ENCODE peak calls at places on chromosomes 5 and 9, in five cellular contexts. Q, W, S, P and C are unnamed samples.

GRCh38 chr9:110058304-110058953 is 149.5 kb downstream of the C9orf152 start:
- DNase-seq in Q (no peak), W (peak), S (no peak), P (peak), C (peak)

GRCh38 chr5:175309218-175309617 is 134.8 kb downstream of the DRD1 start:
- DNase-seq in Q (no peak), W (no peak), S (no peak), P (no peak), C (no peak)

GRCh38 chr9:27421567-27421966 is 102.5 kb upstream of the IFNK start:
- DNase-seq in Q (no peak), W (no peak), S (no peak), P (no peak), C (no peak)

GRCh38 chr9:91992636-91993035 is 42.6 kb upstream of the ROR2 start:
- DNase-seq in Q (no peak), W (no peak), S (no peak), P (no peak), C (no peak)

GRCh38 chr5:62533597-62533996 is 45.0 kb upstream of the LRRC70 start:
- DNase-seq in Q (no peak), W (no peak), S (no peak), P (no peak), C (no peak)

GRCh38 chr9:87064311-87064710 is 117.0 kb upstream of the GAS1 start:
- DNase-seq in Q (no peak), W (no peak), S (no peak), P (no peak), C (no peak)

GRCh38 chr5:110377411-110378392 is 348.8 kb downstream of the TMEM232 start:
- DNase-seq in Q (no peak), W (no peak), S (no peak), P (no peak), C (no peak)

GRCh38 chr9:38058452-38059232 is 10.4 kb downstream of the SHB start:
- DNase-seq in Q (no peak), W (no peak), S (peak), P (no peak), C (no peak)

GRCh38 chr9:37156781-37157356 is 36.5 kb downstream of the ZCCHC7 start:
- DNase-seq in Q (no peak), W (no peak), S (no peak), P (no peak), C (no peak)

GRCh38 chr5:150022163-150022540 is 21.6 kb downstream of the HMGXB3 start:
- DNase-seq in Q (no peak), W (no peak), S (no peak), P (no peak), C (no peak)

GRCh38 chr5:157167219-157167621 is 1.2 kb upstream of the GARIN3 start:
- DNase-seq in Q (no peak), W (no peak), S (no peak), P (no peak), C (no peak)

GRCh38 chr5:62719061-62719730 is 140.6 kb downstream of the LRRC70 start:
- DNase-seq in Q (no peak), W (no peak), S (no peak), P (no peak), C (peak)

GRCh38 chr9:122040573-122041242 is 52.4 kb downstream of the TTLL11 start:
- DNase-seq in Q (no peak), W (no peak), S (no peak), P (no peak), C (no peak)

GRCh38 chr5:140842798-140843733 is 2.1 kb downstream of the PCDHA8 start:
- DNase-seq in Q (no peak), W (no peak), S (peak), P (no peak), C (no peak)

GRCh38 chr9:114349713-114350480 is 20.2 kb downstream of the ORM2 start:
- DNase-seq in Q (no peak), W (no peak), S (peak), P (no peak), C (no peak)

GRCh38 chr5:95760291-95761191 is 29.4 kb downstream of the RHOBTB3 start:
- DNase-seq in Q (no peak), W (no peak), S (no peak), P (no peak), C (no peak)

GRCh38 chr5:1240496-1241260 is 15.5 kb downstream of the SLC6A18 start:
- DNase-seq in Q (no peak), W (no peak), S (no peak), P (no peak), C (no peak)